ENCODE peak calls at places on chromosomes 2 and 18, in six cellular contexts. I is dermis blood vessel endothelial cell; N is stimulated activated CD4-positive, alpha-beta T cell treated with anti-CD3 and anti-CD28 coated beads, Interleukin-1b, Interleukin-23, amount 100 ng/mL, for 4 hours; V is ELR; M is glutamatergic neuron; Z is brain microvascular endothelial cell. D is an unnamed sample.
A peak's percentile ranks its signal among the peaks of the same experiment; 100 is the strongest.

GRCh38 chr2:155301221-155301620 is 602.7 kb downstream of the KCNJ3 start:
- DNase-seq in I (no peak), N (no peak), V (no peak), M (no peak), Z (no peak), D (no peak)

GRCh38 chr2:44170337-44170736 is 1.7 kb downstream of the PPM1B start:
- DNase-seq in I (peak; percentile 24), N (no peak), V (peak; percentile 32), M (no peak), Z (no peak), D (peak; percentile 29)

GRCh38 chr2:101887328-101887727 is 104.4 kb upstream of the IL1R2 start:
- DNase-seq in I (no peak), N (no peak), V (no peak), M (no peak), Z (no peak), D (no peak)

GRCh38 chr2:169141713-169142352 is 72.5 kb downstream of the DHRS9 start:
- DNase-seq in I (peak; percentile 82), N (peak; percentile 68), V (peak; percentile 76), M (peak; percentile 64), Z (peak; percentile 62), D (no peak)

GRCh38 chr18:24731981-24732380 is 271.5 kb downstream of the HRH4 start:
- DNase-seq in I (no peak), N (no peak), V (peak; percentile 8), M (no peak), Z (no peak), D (no peak)

GRCh38 chr2:133591164-133591563 is 22.9 kb upstream of the NCKAP5 start:
- DNase-seq in I (peak; percentile 49), N (no peak), V (no peak), M (no peak), Z (no peak), D (no peak)

GRCh38 chr18:12155996-12156395 is 62.4 kb downstream of the ANKRD62 start:
- DNase-seq in I (no peak), N (no peak), V (no peak), M (no peak), Z (no peak), D (no peak)

GRCh38 chr2:195138435-195138834 is 518.6 kb upstream of the SLC39A10 start:
- DNase-seq in I (no peak), N (no peak), V (no peak), M (no peak), Z (no peak), D (no peak)

GRCh38 chr2:30239308-30240161 is 8.2 kb downstream of the LBH start:
- DNase-seq in I (peak; percentile 82), N (peak; percentile 62), V (peak; percentile 54), M (peak; percentile 83), Z (peak; percentile 52), D (peak; percentile 45)

GRCh38 chr2:225097035-225097434 is 54.8 kb upstream of the DOCK10 start:
- DNase-seq in I (no peak), N (no peak), V (no peak), M (no peak), Z (no peak), D (no peak)

GRCh38 chr2:240401781-240402551 is 33.5 kb upstream of the GPC1 start:
- DNase-seq in I (no peak), N (no peak), V (no peak), M (no peak), Z (no peak), D (no peak)

GRCh38 chr2:86806059-86806857 is 15.5 kb upstream of the CD8A start:
- DNase-seq in I (no peak), N (no peak), V (no peak), M (no peak), Z (no peak), D (no peak)

GRCh38 chr18:62387257-62387656 is 62.1 kb downstream of the TNFRSF11A start:
- DNase-seq in I (no peak), N (no peak), V (no peak), M (no peak), Z (no peak), D (no peak)

GRCh38 chr2:173415663-173416469 is 61.2 kb downstream of the CDCA7 start:
- DNase-seq in I (no peak), N (no peak), V (no peak), M (no peak), Z (no peak), D (no peak)

GRCh38 chr2:120858361-120858760 is 122.7 kb downstream of the GLI2 start:
- DNase-seq in I (no peak), N (no peak), V (no peak), M (no peak), Z (no peak), D (no peak)

GRCh38 chr2:12918841-12919445 is 202.2 kb downstream of the TRIB2 start:
- DNase-seq in I (no peak), N (no peak), V (no peak), M (no peak), Z (peak; percentile 49), D (peak; percentile 88)

GRCh38 chr2:226227341-226227740 is 572.3 kb downstream of the IRS1 start:
- DNase-seq in I (no peak), N (no peak), V (peak; percentile 55), M (no peak), Z (no peak), D (no peak)

GRCh38 chr18:31648966-31649429 is 35.4 kb downstream of the B4GALT6 start:
- DNase-seq in I (peak; percentile 51), N (no peak), V (peak; percentile 3), M (no peak), Z (peak; percentile 45), D (no peak)

GRCh38 chr2:142834003-142834402 is 43.5 kb upstream of the KYNU start:
- DNase-seq in I (peak; percentile 19), N (no peak), V (peak; percentile 88), M (no peak), Z (no peak), D (no peak)